ENCODE peak calls at places on chromosome 2, in six cellular contexts. T is astrocyte of the spinal cord, O is right lobe of liver, S is bronchial epithelial cell, F is GM10248, C is right atrium auricular region. N is an unnamed sample.

GRCh38 chr2:15771124-15771523 is 169.2 kb upstream of the MYCN start:
- DNase-seq in T (no peak), O (no peak), S (no peak), F (no peak), C (no peak), N (no peak)

GRCh38 chr2:118094503-118094902 is 6.2 kb downstream of the INSIG2 start:
- DNase-seq in T (no peak), O (no peak), S (no peak), F (no peak), C (no peak), N (no peak)

GRCh38 chr2:28356095-28356911 is 36.4 kb upstream of the FOSL2 start:
- DNase-seq in T (peak), O (peak), S (peak), F (no peak), C (peak), N (no peak)

GRCh38 chr2:170817247-170817998 is 736 bp downstream of the GAD1 start:
- DNase-seq in T (peak), O (peak), S (no peak), F (peak), C (no peak), N (peak)

GRCh38 chr2:69779258-69779989 is 37.5 kb downstream of the ANXA4 start:
- DNase-seq in T (no peak), O (no peak), S (peak), F (no peak), C (peak), N (no peak)

GRCh38 chr2:43078781-43079755 is 147.3 kb downstream of the ZFP36L2 start:
- DNase-seq in T (peak), O (no peak), S (no peak), F (no peak), C (no peak), N (no peak)

GRCh38 chr2:9382604-9383235 is 40.6 kb downstream of the ITGB1BP1 start:
- DNase-seq in T (no peak), O (no peak), S (no peak), F (no peak), C (no peak), N (no peak)

GRCh38 chr2:105140237-105140568 is 101.3 kb upstream of the GPR45 start:
- DNase-seq in T (no peak), O (no peak), S (no peak), F (no peak), C (no peak), N (no peak)

GRCh38 chr2:144406111-144406788 is 113.7 kb downstream of the ZEB2 start:
- DNase-seq in T (no peak), O (no peak), S (no peak), F (no peak), C (no peak), N (no peak)

GRCh38 chr2:25446122-25446521 is 104.4 kb upstream of the DNMT3A start:
- DNase-seq in T (no peak), O (no peak), S (no peak), F (no peak), C (no peak), N (no peak)

DNA sequence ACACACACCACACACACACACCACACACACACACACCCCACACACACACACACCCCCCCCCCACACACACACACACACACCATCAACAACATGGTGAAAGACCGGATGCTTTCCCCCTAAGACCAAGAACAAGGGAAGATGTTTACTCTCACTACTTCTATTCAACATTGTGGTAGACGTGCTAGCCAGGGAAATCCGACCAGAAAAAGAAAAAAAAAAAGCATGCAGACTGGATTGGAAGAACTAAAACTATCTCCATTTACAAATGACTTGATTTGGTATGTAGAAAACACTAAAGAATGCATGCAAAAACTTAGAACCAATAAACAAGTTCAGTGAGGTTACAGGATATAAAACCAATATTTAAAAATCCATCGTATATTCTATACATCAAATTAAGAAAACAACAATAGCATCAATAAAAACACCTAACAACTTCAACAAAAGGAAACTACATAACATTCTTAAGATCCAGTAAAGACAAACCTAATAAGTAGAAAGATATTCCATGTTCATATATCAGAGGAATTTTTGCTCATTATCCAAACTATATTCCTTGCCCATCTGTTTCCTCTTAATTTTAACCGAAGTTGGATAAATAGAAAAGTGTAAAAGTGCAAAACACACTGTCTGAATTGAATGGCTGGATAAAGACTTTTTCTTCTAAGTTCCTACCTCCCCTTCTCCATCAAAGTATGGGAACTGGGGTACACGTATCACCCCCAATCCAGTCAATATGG is 51.5 kb upstream of the RNU4ATAC start:
- DNase-seq in T (no peak), O (no peak), S (no peak), F (no peak), C (no peak), N (no peak)
- TF ChIP-seq CTCF in T (no peak), O (no peak), S (no peak), F (no peak), C (no peak), N (no peak)

GRCh38 chr2:124382067-124382618 is 357.1 kb downstream of the CNTNAP5 start:
- DNase-seq in T (no peak), O (no peak), S (no peak), F (no peak), C (no peak), N (no peak)
- TF ChIP-seq CTCF in T (no peak), O (no peak), S (no peak), F (no peak), C (no peak), N (no peak)

DNA sequence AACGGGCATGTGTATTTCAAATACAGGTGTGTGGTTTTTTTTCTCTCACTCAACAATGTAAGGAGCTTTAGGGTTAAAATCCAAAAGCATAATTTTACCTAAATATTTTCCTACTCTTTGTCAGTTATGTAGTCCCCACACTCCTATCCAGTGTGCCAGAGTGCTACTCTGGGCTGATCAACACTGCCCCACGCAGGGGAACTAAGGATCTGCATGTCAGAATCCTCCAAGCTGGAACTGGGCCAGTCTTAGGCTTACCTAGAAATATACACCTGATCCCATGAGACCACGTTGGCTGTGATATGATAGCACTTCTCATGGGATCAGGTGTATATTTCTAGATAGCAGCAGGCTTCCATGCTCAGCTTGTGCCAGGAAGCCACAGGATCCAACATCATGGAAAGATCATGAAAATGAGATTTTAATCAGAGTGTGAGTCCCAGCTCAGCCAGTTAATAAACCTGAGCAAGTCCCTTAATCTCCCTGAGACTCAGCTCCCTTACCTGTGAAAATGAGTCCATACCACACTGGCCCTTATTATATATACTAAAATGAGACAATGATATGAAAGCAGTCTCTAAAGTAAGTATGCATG is 29.7 kb downstream of the CCDC141 start:
- DNase-seq in T (no peak), O (peak), S (peak), F (peak), C (no peak), N (peak)
- TF ChIP-seq CTCF in T (peak), O (peak), S (peak), F (peak), C (peak), N (peak)

DNA sequence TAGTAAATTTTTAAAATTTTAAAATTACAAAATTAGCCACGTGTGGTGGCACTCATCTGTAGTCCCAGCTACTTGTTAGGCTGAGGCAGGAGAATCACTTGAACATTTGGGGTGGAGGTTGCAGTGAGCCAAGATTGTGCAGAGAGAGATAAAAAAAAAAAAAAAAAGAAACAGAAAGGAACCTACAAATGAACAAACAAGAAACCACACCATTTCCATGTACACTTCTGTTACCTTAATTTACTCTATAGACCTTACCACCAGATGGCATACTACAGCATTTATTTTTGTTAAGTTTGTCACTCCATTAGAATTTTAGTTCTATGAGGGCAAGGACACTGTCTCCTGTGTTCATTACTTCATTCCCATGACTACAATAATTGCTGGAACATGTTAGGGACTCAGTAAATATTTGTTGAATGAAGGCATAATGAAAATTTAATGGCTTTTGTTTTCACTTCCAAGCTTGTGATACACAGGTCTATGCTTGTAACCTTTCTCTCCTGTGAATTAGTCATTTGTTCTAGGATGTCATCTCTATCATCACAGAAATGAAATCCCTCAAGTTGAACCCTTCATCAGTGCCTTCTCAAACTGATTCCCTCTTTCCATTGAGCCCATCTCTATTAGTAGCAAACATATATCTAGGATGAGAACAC is 76.0 kb downstream of the ARHGAP15 start:
- DNase-seq in T (peak), O (no peak), S (peak), F (peak), C (no peak), N (peak)
- TF ChIP-seq CTCF in T (peak), O (peak), S (peak), F (peak), C (no peak), N (no peak)

DNA sequence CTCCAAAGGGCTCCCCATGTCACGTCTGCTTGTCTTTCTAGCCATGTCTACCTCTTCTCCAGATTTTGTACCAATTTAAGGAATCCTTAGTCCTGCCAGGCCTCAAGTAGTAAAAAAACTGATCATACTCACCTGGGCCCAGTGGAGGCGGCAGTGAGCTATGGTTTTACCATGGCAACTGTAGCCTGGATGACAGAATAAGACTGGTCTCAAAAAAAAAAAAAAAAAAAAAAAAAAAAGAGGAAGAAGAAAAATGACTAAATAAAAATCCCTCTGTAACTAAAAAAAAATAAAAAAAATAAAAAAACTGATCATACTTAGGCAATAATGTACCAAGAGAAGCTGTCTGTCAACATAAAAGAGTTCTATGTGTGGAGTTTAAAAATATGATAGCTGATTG is 221.6 kb downstream of the NR4A2 start:
- DNase-seq in T (no peak), O (no peak), S (peak), F (peak), C (no peak), N (peak)
- TF ChIP-seq CTCF in T (no peak), O (no peak), S (peak), F (peak), C (no peak), N (peak)

GRCh38 chr2:213627835-213628234 is 343.6 kb downstream of the SPAG16 start:
- DNase-seq in T (no peak), O (no peak), S (no peak), F (peak), C (no peak), N (peak)

GRCh38 chr2:213627054-213627710 is 342.9 kb downstream of the SPAG16 start:
- DNase-seq in T (no peak), O (no peak), S (no peak), F (peak), C (no peak), N (peak)
- TF ChIP-seq CTCF in T (no peak), O (no peak), S (no peak), F (no peak), C (no peak), N (no peak)

DNA sequence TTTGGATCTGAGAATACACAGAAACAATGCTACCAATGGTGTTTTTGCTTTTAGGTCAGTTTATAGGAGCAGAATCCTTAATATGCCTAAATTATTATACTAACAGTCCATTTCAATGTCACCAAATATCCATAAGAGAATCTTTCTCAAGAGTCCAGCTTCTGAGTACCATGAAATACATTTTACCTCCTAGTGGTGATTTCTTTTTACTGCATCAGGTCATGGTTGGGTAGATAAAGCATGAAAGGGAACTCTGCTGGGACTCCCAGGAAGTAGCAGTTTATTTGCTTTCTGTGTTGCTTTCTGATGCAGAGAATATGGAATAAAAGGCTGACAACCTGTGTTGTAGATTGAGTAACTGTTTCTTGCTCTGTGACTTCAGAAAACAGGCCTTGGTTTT is 115.6 kb downstream of the PPP1R1C start:
- DNase-seq in T (no peak), O (no peak), S (peak), F (no peak), C (no peak), N (peak)
- TF ChIP-seq CTCF in T (peak), O (no peak), S (peak), F (no peak), C (no peak), N (peak)